ENCODE peak calls at places on chromosomes 6 and 20, in seven cellular contexts. D is NCI-H748 treated with DMSO at 0.1 percent for 48 hours; O is stimulated activated CD4-positive, alpha-beta T cell treated with anti-CD3 and anti-CD28 coated beads, Interleukin-15, amount 100 ng/mL, for 24 hours; Q is AG10803; S is EL; E is hypothalamus; I is brain microvascular endothelial cell. Z is an unnamed sample.

GRCh38 chr6:150175611-150176151 is 32.8 kb downstream of the PPP1R14C start:
- DNase-seq in D (no peak), O (no peak), Q (no peak), S (no peak), E (no peak), I (no peak), Z (no peak)

GRCh38 chr20:37821691-37822655 is 81.0 kb upstream of the VSTM2L start:
- DNase-seq in D (no peak), O (no peak), Q (peak), S (peak), E (no peak), I (peak), Z (no peak)

GRCh38 chr6:139219746-139220145 is 72.1 kb downstream of the TXLNB start:
- DNase-seq in D (no peak), O (no peak), Q (no peak), S (no peak), E (no peak), I (no peak), Z (no peak)

GRCh38 chr20:58219342-58219700 is 9.1 kb downstream of the ANKRD60 start:
- DNase-seq in D (no peak), O (no peak), Q (peak), S (peak), E (no peak), I (peak), Z (no peak)

GRCh38 chr6:19838442-19839236 is 1.5 kb downstream of the ID4 start:
- DNase-seq in D (peak), O (peak), Q (peak), S (peak), E (peak), I (no peak), Z (peak)

GRCh38 chr6:91490672-91491071 is 903.8 kb upstream of the MAP3K7 start:
- DNase-seq in D (no peak), O (no peak), Q (no peak), S (no peak), E (no peak), I (no peak), Z (no peak)

GRCh38 chr20:37907677-37908397 is 4.9 kb downstream of the VSTM2L start:
- DNase-seq in D (peak), O (no peak), Q (peak), S (peak), E (no peak), I (peak), Z (peak)

GRCh38 chr6:155252581-155252980 is 11.2 kb upstream of the CLDN20 start:
- DNase-seq in D (no peak), O (no peak), Q (no peak), S (no peak), E (no peak), I (no peak), Z (no peak)

GRCh38 chr6:78589426-78589825 is 277.9 kb upstream of the IRAK1BP1 start:
- DNase-seq in D (peak), O (no peak), Q (peak), S (no peak), E (no peak), I (no peak), Z (peak)

GRCh38 chr20:653590-654426 is 808 bp upstream of the SRXN1 start:
- DNase-seq in D (no peak), O (no peak), Q (no peak), S (no peak), E (no peak), I (no peak), Z (no peak)

GRCh38 chr6:164051427-164051826 is 636.9 kb downstream of the QKI start:
- DNase-seq in D (no peak), O (no peak), Q (no peak), S (no peak), E (no peak), I (no peak), Z (no peak)

GRCh38 chr6:39952170-39952569 is 17.9 kb upstream of the MOCS1 start:
- DNase-seq in D (no peak), O (no peak), Q (peak), S (no peak), E (no peak), I (no peak), Z (no peak)

GRCh38 chr6:7489376-7489775 is 52.1 kb upstream of the DSP start:
- DNase-seq in D (peak), O (no peak), Q (no peak), S (no peak), E (no peak), I (no peak), Z (peak)

GRCh38 chr20:9021699-9022098 is 47.2 kb upstream of the PLCB4 start:
- DNase-seq in D (no peak), O (no peak), Q (no peak), S (no peak), E (no peak), I (no peak), Z (no peak)

GRCh38 chr6:39228992-39229767 is at the start of gene KCNK5:
- DNase-seq in D (peak), O (peak), Q (peak), S (peak), E (peak), I (peak), Z (no peak)

GRCh38 chr6:159971341-159972178 is 2.7 kb downstream of the IGF2R start:
- DNase-seq in D (no peak), O (no peak), Q (no peak), S (no peak), E (no peak), I (no peak), Z (no peak)

GRCh38 chr6:158706369-158706982 is 56.6 kb downstream of the SYTL3 start:
- DNase-seq in D (no peak), O (no peak), Q (peak), S (peak), E (no peak), I (peak), Z (no peak)

GRCh38 chr6:139378882-139379341 is 4.5 kb upstream of the CITED2 start:
- DNase-seq in D (no peak), O (peak), Q (no peak), S (peak), E (no peak), I (no peak), Z (no peak)

GRCh38 chr20:22795897-22796296 is 211.5 kb upstream of the FOXA2 start:
- DNase-seq in D (no peak), O (no peak), Q (peak), S (peak), E (no peak), I (peak), Z (no peak)

GRCh38 chr6:137303436-137303835 is 84.3 kb upstream of the IFNGR1 start:
- DNase-seq in D (no peak), O (no peak), Q (no peak), S (no peak), E (no peak), I (no peak), Z (no peak)

GRCh38 chr6:106383573-106383972 is 23.1 kb downstream of the CRYBG1 start:
- DNase-seq in D (no peak), O (no peak), Q (peak), S (peak), E (no peak), I (no peak), Z (no peak)

GRCh38 chr6:166553563-166554271 is 32.8 kb downstream of the RAMACL start:
- DNase-seq in D (no peak), O (no peak), Q (peak), S (peak), E (no peak), I (peak), Z (no peak)

GRCh38 chr6:68458447-68458846 is 176.6 kb upstream of the ADGRB3 start:
- DNase-seq in D (no peak), O (no peak), Q (no peak), S (no peak), E (no peak), I (no peak), Z (no peak)

GRCh38 chr6:37990762-37991525 is 171.4 kb downstream of the ZFAND3 start:
- DNase-seq in D (no peak), O (no peak), Q (peak), S (peak), E (no peak), I (peak), Z (no peak)

GRCh38 chr6:80338201-80338836 is 231.8 kb downstream of the BCKDHB start:
- DNase-seq in D (peak), O (peak), Q (no peak), S (peak), E (no peak), I (peak), Z (peak)

GRCh38 chr6:29887330-29887818 is 55.0 kb upstream of the HLA-A start:
- DNase-seq in D (no peak), O (peak), Q (peak), S (peak), E (no peak), I (no peak), Z (no peak)